ENCODE peak calls at places on chromosomes 1 and 21, in four cellular contexts. P, V, J and D are unnamed samples.

GRCh38 chr1:32618673-32619221 is 31.6 kb downstream of the ZBTB8OS start:
- DNase-seq in P (no peak), V (no peak), J (no peak), D (no peak)

GRCh38 chr21:27793901-27794300 is 827.0 kb upstream of the ADAMTS5 start:
- DNase-seq in P (no peak), V (no peak), J (no peak), D (no peak)

GRCh38 chr1:165949335-165950130 is 122.1 kb downstream of the UCK2 start:
- DNase-seq in P (no peak), V (no peak), J (no peak), D (no peak)

GRCh38 chr1:199073166-199073565 is 434.3 kb downstream of the PTPRC start:
- DNase-seq in P (no peak), V (no peak), J (no peak), D (no peak)

GRCh38 chr1:77556045-77556444 is 126.4 kb downstream of the ZZZ3 start:
- DNase-seq in P (no peak), V (no peak), J (no peak), D (no peak)

GRCh38 chr1:43783671-43784205 is 76.4 kb downstream of the ST3GAL3 start:
- DNase-seq in P (no peak), V (no peak), J (no peak), D (no peak)

GRCh38 chr1:158027485-158027884 is 34.0 kb downstream of the KIRREL1 start:
- DNase-seq in P (no peak), V (no peak), J (no peak), D (no peak)

GRCh38 chr1:50109647-50110075 is 941 bp downstream of the ELAVL4 start:
- DNase-seq in P (no peak), V (no peak), J (no peak), D (no peak)

GRCh38 chr21:29610960-29611359 is 312.2 kb downstream of the BACH1 start:
- DNase-seq in P (no peak), V (no peak), J (no peak), D (no peak)

GRCh38 chr1:91830242-91831131 is 55.5 kb downstream of the TGFBR3 start:
- DNase-seq in P (peak), V (peak), J (peak), D (no peak)

GRCh38 chr1:153936011-153936802 is 10.3 kb downstream of the DENND4B start:
- DNase-seq in P (no peak), V (peak), J (no peak), D (no peak)

DNA sequence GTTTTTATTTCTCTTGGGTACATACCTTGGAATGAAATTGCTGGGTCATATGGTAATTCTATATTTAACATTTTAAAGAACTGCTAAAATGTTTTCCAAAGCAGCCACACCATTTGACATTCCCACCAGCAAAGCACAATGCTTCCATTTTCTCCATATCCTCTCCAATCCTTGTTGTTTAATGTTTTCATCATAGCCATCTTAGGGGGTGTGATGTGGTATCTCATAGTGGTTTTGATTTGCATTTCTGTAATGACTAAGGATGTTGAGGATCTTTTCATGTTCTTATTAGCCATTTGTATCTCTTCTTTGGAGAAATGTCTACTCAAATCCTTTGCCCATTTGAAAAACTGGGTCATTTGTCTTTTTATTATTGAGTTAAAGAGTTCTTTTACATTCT is 188.2 kb downstream of the TM2D1 start:
- DNase-seq in P (no peak), V (no peak), J (no peak), D (no peak)
- TF ChIP-seq POLR2A in P (no peak), V (no peak), J (no peak), D (no peak)

GRCh38 chr1:173429517-173430477 is 47.3 kb upstream of the PRDX6 start:
- DNase-seq in P (peak), V (peak), J (peak), D (peak)
- TF ChIP-seq POLR2A in P (no peak), V (no peak), J (no peak), D (peak)

DNA sequence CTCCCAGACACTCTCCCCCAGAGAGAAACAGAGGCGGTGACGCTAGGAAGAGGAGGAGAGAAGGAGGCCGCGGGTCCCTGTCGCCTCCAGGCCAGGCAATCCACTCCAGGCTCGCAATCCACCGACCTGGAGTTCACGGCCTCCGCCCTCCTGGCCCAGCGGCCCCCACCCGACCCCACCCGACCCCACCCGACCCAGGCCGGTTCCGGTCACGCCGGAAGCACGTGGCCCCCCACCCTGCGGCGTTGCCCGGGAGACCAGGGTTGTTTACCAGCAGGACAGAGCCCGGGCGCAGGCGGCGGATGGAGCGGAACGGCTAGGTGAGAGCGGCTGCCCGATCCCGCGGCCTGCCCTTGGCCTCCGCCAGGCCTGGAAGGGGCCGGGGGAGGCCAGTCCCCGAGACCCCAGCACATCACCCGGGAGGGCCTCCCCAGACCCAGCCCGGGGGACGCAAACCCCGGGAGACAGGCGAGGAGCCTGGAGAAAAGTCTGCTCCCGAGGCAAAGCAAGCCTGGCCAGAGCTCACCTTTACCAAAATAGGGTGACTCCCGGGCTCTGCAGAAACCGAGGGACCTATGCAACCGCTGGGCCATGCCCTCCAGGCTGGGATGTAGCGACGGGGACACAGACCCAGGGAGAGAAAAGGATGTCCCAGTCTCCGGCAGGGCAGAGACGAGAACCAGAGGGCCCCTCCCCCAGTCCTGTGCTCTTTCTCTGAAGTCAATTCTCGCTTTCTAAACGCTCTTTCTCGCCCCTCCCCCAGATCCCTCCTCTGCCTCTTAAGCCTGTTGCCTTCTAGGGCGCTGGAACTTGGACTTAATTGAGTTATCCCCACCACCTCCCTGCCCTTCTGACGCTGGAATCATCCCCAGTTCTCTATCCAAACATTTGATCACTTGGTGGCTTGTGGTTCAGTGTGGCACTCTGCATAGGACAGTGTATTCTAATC is at the start of the genes PLA2G2C and UBXN10:
- DNase-seq in P (no peak), V (peak), J (peak), D (peak)
- TF ChIP-seq POLR2A in P (no peak), V (no peak), J (no peak), D (peak)

GRCh38 chr1:185517808-185518419 is 200.9 kb upstream of the IVNS1ABP start:
- DNase-seq in P (no peak), V (no peak), J (no peak), D (peak)
- TF ChIP-seq POLR2A in P (no peak), V (no peak), J (no peak), D (no peak)

GRCh38 chr1:247078315-247079140 is at the start of gene ZNF670:
- DNase-seq in P (peak), V (peak), J (peak), D (peak)
- TF ChIP-seq POLR2A in P (peak), V (no peak), J (no peak), D (peak)